ENCODE peak calls at places on chromosomes 1 and 21, in seven cellular contexts. One of them, this sample, is unnamed.

GRCh38 chr1:168321945-168322344 is 41.3 kb downstream of the TBX19 start:
- DNase-seq in AG09319: no peak
- DNase-seq in Caco-2: peak; percentile 31
- DNase-seq in posterior vena cava: no peak
- DNase-seq in ureter: no peak
- DNase-seq in NCI-H460: peak; percentile 30
- DNase-seq in A172: peak; percentile 46
- DNase-seq in this sample: peak; percentile 21

GRCh38 chr1:243731301-243731891 is 118.6 kb downstream of the AKT3 start:
- DNase-seq in AG09319: no peak
- DNase-seq in Caco-2: no peak
- DNase-seq in posterior vena cava: peak; percentile 60
- DNase-seq in ureter: no peak
- DNase-seq in NCI-H460: no peak
- DNase-seq in A172: no peak
- DNase-seq in this sample: peak; percentile 94

GRCh38 chr1:2962541-2962940 is 58.7 kb upstream of the ACTRT2 start:
- DNase-seq in AG09319: no peak
- DNase-seq in Caco-2: no peak
- DNase-seq in posterior vena cava: peak; percentile 23
- DNase-seq in ureter: no peak
- DNase-seq in NCI-H460: no peak
- DNase-seq in A172: no peak
- DNase-seq in this sample: no peak

GRCh38 chr21:43352568-43353281 is 74.2 kb downstream of the SIK1 start:
- DNase-seq in AG09319: no peak
- DNase-seq in Caco-2: no peak
- DNase-seq in posterior vena cava: no peak
- DNase-seq in ureter: no peak
- DNase-seq in NCI-H460: no peak
- DNase-seq in A172: peak; percentile 72
- DNase-seq in this sample: peak; percentile 45

GRCh38 chr1:41683681-41684500 is 199.4 kb upstream of the EDN2 start:
- DNase-seq in AG09319: no peak
- DNase-seq in Caco-2: no peak
- DNase-seq in posterior vena cava: no peak
- DNase-seq in ureter: no peak
- DNase-seq in NCI-H460: no peak
- DNase-seq in A172: peak; percentile 90
- DNase-seq in this sample: peak; percentile 79

GRCh38 chr1:53503433-53503925 is 44.3 kb downstream of the DMRTB1 start:
- DNase-seq in AG09319: no peak
- DNase-seq in Caco-2: no peak
- DNase-seq in posterior vena cava: no peak
- DNase-seq in ureter: no peak
- DNase-seq in NCI-H460: no peak
- DNase-seq in A172: no peak
- DNase-seq in this sample: no peak

GRCh38 chr1:91929246-91929645 is 20.0 kb upstream of the BRDT start:
- DNase-seq in AG09319: no peak
- DNase-seq in Caco-2: no peak
- DNase-seq in posterior vena cava: no peak
- DNase-seq in ureter: no peak
- DNase-seq in NCI-H460: no peak
- DNase-seq in A172: no peak
- DNase-seq in this sample: no peak

GRCh38 chr1:112713466-112714312 is 1.4 kb downstream of the PPM1J start:
- DNase-seq in AG09319: no peak
- DNase-seq in Caco-2: no peak
- DNase-seq in posterior vena cava: peak; percentile 76
- DNase-seq in ureter: no peak
- DNase-seq in NCI-H460: no peak
- DNase-seq in A172: no peak
- DNase-seq in this sample: peak; percentile 69

GRCh38 chr1:40476924-40477679 is at the start of gene ZFP69:
- DNase-seq in AG09319: no peak
- DNase-seq in Caco-2: peak; percentile 70
- DNase-seq in posterior vena cava: peak; percentile 89
- DNase-seq in ureter: peak; percentile 59
- DNase-seq in NCI-H460: peak; percentile 40
- DNase-seq in A172: no peak
- DNase-seq in this sample: peak; percentile 89

GRCh38 chr21:39016740-39017315 is 166.4 kb downstream of the PSMG1 start:
- DNase-seq in AG09319: no peak
- DNase-seq in Caco-2: no peak
- DNase-seq in posterior vena cava: no peak
- DNase-seq in ureter: no peak
- DNase-seq in NCI-H460: no peak
- DNase-seq in A172: no peak
- DNase-seq in this sample: peak; percentile 94

GRCh38 chr1:47940321-47940720 is 56.9 kb downstream of the TRABD2B start:
- DNase-seq in AG09319: no peak
- DNase-seq in Caco-2: no peak
- DNase-seq in posterior vena cava: no peak
- DNase-seq in ureter: no peak
- DNase-seq in NCI-H460: no peak
- DNase-seq in A172: peak; percentile 12
- DNase-seq in this sample: no peak

GRCh38 chr1:63917571-63918394 is 144.0 kb downstream of the ROR1 start:
- DNase-seq in AG09319: no peak
- DNase-seq in Caco-2: no peak
- DNase-seq in posterior vena cava: no peak
- DNase-seq in ureter: no peak
- DNase-seq in NCI-H460: no peak
- DNase-seq in A172: peak; percentile 50
- DNase-seq in this sample: peak; percentile 19

GRCh38 chr1:94045465-94046056 is 75.4 kb downstream of the ABCA4 start:
- DNase-seq in AG09319: peak; percentile 79
- DNase-seq in Caco-2: peak; percentile 91
- DNase-seq in posterior vena cava: peak; percentile 96
- DNase-seq in ureter: peak; percentile 90
- DNase-seq in NCI-H460: peak; percentile 90
- DNase-seq in A172: peak; percentile 97
- DNase-seq in this sample: peak; percentile 46

GRCh38 chr1:228546541-228547463 is 59.6 kb downstream of the RNF187 start:
- DNase-seq in AG09319: no peak
- DNase-seq in Caco-2: no peak
- DNase-seq in posterior vena cava: peak; percentile 13
- DNase-seq in ureter: no peak
- DNase-seq in NCI-H460: no peak
- DNase-seq in A172: no peak
- DNase-seq in this sample: no peak

GRCh38 chr1:89085781-89086180 is 20.8 kb upstream of the GBP1 start:
- DNase-seq in AG09319: no peak
- DNase-seq in Caco-2: peak; percentile 22
- DNase-seq in posterior vena cava: no peak
- DNase-seq in ureter: no peak
- DNase-seq in NCI-H460: peak; percentile 23
- DNase-seq in A172: peak; percentile 40
- DNase-seq in this sample: peak; percentile 58

GRCh38 chr1:57826535-57826934 is 402.7 kb upstream of the DAB1 start:
- DNase-seq in AG09319: no peak
- DNase-seq in Caco-2: no peak
- DNase-seq in posterior vena cava: no peak
- DNase-seq in ureter: no peak
- DNase-seq in NCI-H460: no peak
- DNase-seq in A172: no peak
- DNase-seq in this sample: no peak

GRCh38 chr1:9505142-9505541 is 34.1 kb upstream of the SLC25A33 start:
- DNase-seq in AG09319: no peak
- DNase-seq in Caco-2: peak; percentile 40
- DNase-seq in posterior vena cava: no peak
- DNase-seq in ureter: no peak
- DNase-seq in NCI-H460: no peak
- DNase-seq in A172: no peak
- DNase-seq in this sample: no peak

GRCh38 chr1:186763107-186763506 is 65.6 kb upstream of the PLA2G4A start:
- DNase-seq in AG09319: no peak
- DNase-seq in Caco-2: peak; percentile 9
- DNase-seq in posterior vena cava: no peak
- DNase-seq in ureter: no peak
- DNase-seq in NCI-H460: peak; percentile 28
- DNase-seq in A172: peak; percentile 35
- DNase-seq in this sample: no peak

GRCh38 chr1:117366982-117367768 is at the start of gene MAN1A2:
- DNase-seq in AG09319: peak; percentile 54
- DNase-seq in Caco-2: peak; percentile 77
- DNase-seq in posterior vena cava: peak; percentile 95
- DNase-seq in ureter: peak; percentile 92
- DNase-seq in NCI-H460: peak; percentile 53
- DNase-seq in A172: peak; percentile 77
- DNase-seq in this sample: peak; percentile 90

GRCh38 chr1:184143449-184143848 is 91.9 kb downstream of the TSEN15 start:
- DNase-seq in AG09319: no peak
- DNase-seq in Caco-2: no peak
- DNase-seq in posterior vena cava: no peak
- DNase-seq in ureter: no peak
- DNase-seq in NCI-H460: no peak
- DNase-seq in A172: no peak
- DNase-seq in this sample: no peak

GRCh38 chr21:42654179-42654912 is 925 bp downstream of the PDE9A start:
- DNase-seq in AG09319: no peak
- DNase-seq in Caco-2: peak; percentile 45
- DNase-seq in posterior vena cava: peak; percentile 70
- DNase-seq in ureter: no peak
- DNase-seq in NCI-H460: peak; percentile 3
- DNase-seq in A172: no peak
- DNase-seq in this sample: peak; percentile 78

GRCh38 chr1:20265243-20265642 is 25.4 kb upstream of the VWA5B1 start:
- DNase-seq in AG09319: no peak
- DNase-seq in Caco-2: no peak
- DNase-seq in posterior vena cava: no peak
- DNase-seq in ureter: no peak
- DNase-seq in NCI-H460: no peak
- DNase-seq in A172: no peak
- DNase-seq in this sample: no peak

GRCh38 chr1:178093958-178094751 is at the start of gene RASAL2:
- DNase-seq in AG09319: no peak
- DNase-seq in Caco-2: peak; percentile 83
- DNase-seq in posterior vena cava: peak; percentile 89
- DNase-seq in ureter: peak; percentile 64
- DNase-seq in NCI-H460: peak; percentile 55
- DNase-seq in A172: peak; percentile 62
- DNase-seq in this sample: peak; percentile 75

GRCh38 chr1:193926956-193927355 is 740.5 kb upstream of the B3GALT2 start:
- DNase-seq in AG09319: no peak
- DNase-seq in Caco-2: no peak
- DNase-seq in posterior vena cava: no peak
- DNase-seq in ureter: no peak
- DNase-seq in NCI-H460: no peak
- DNase-seq in A172: no peak
- DNase-seq in this sample: no peak

This sample was measured in NB4.